ENCODE peak calls at places on chromosomes 13 and 19, in four cellular contexts. Q, J, X and I are unnamed samples.

GRCh38 chr13:110347535-110348308 is 40.6 kb downstream of the COL4A2 start:
- DNase-seq in X (no peak), Q (no peak), J (no peak), I (peak; percentile 95)

GRCh38 chr19:435707-436412 is 25.0 kb downstream of the SHC2 start:
- DNase-seq in J (no peak), X (no peak), Q (no peak), I (no peak)

GRCh38 chr13:72599148-72599743 is 128.2 kb downstream of the MZT1 start:
- DNase-seq in J (no peak), X (no peak), Q (no peak), I (no peak)

GRCh38 chr13:64154514-64154913 is 2738.9 kb upstream of the PCDH20 start:
- DNase-seq in J (no peak), X (no peak), Q (no peak), I (peak; percentile 28)

GRCh38 chr19:31312004-31312403 is 37.2 kb downstream of the TSHZ3 start:
- DNase-seq in X (no peak), Q (no peak), J (peak; percentile 41), I (peak; percentile 75)

GRCh38 chr13:75173457-75174356 is 308.3 kb downstream of the TBC1D4 start:
- DNase-seq in Q (no peak), X (no peak), J (no peak), I (no peak)

GRCh38 chr13:31515427-31515826 is 223.9 kb upstream of the RXFP2 start:
- DNase-seq in Q (no peak), J (no peak), X (no peak), I (no peak)

GRCh38 chr13:102978168-102978567 is 88.0 kb downstream of the SLC10A2 start:
- DNase-seq in J (no peak), Q (no peak), X (no peak), I (no peak)

GRCh38 chr19:3556423-3556977 is 886 bp downstream of the MFSD12 start:
- DNase-seq in J (no peak), Q (no peak), X (no peak), I (no peak)

GRCh38 chr19:44753932-44754742 is 5.6 kb downstream of the BCL3 start:
- DNase-seq in J (no peak), X (no peak), Q (peak; percentile 76), I (peak; percentile 86)

GRCh38 chr19:57560049-57560491 is 407 bp upstream of the ZNF550 start:
- DNase-seq in J (peak; percentile 28), Q (no peak), X (no peak), I (peak; percentile 78)

GRCh38 chr13:79525458-79525857 is 44.5 kb downstream of the NDFIP2 start:
- DNase-seq in X (no peak), J (no peak), Q (peak; percentile 21), I (no peak)

GRCh38 chr13:106089251-106089940 is 446.1 kb downstream of the EFNB2 start:
- DNase-seq in J (no peak), Q (no peak), X (no peak), I (peak; percentile 15)

GRCh38 chr19:46311444-46311843 is 14.6 kb downstream of the HIF3A start:
- DNase-seq in J (no peak), Q (no peak), X (no peak), I (no peak)

GRCh38 chr13:40589285-40590109 is 76.9 kb downstream of the FOXO1 start:
- DNase-seq in Q (peak; percentile 66), X (no peak), J (no peak), I (peak; percentile 65)

GRCh38 chr13:62611343-62611742 is 1195.7 kb upstream of the PCDH20 start:
- DNase-seq in X (no peak), Q (no peak), J (no peak), I (no peak)

GRCh38 chr19:507286-508203 is at the start of gene TPGS1:
- DNase-seq in J (no peak), Q (peak; percentile 93), X (no peak), I (peak; percentile 60)

GRCh38 chr13:84362777-84363176 is 480.5 kb upstream of the SLITRK1 start:
- DNase-seq in Q (no peak), J (no peak), X (no peak), I (peak; percentile 28)

GRCh38 chr13:62483774-62484173 is 1068.1 kb upstream of the PCDH20 start:
- DNase-seq in J (no peak), X (no peak), Q (no peak), I (no peak)

GRCh38 chr13:76522083-76522755 is 364.0 kb downstream of the KCTD12 start:
- DNase-seq in Q (peak; percentile 64), J (no peak), X (no peak), I (peak; percentile 24)

GRCh38 chr19:3609779-3610719 is 3.4 kb upstream of the TBXA2R start:
- DNase-seq in J (no peak), Q (no peak), X (no peak), I (no peak)

GRCh38 chr13:94173312-94173854 is 306.1 kb downstream of the DCT start:
- DNase-seq in J (peak; percentile 59), Q (no peak), X (no peak), I (peak; percentile 73)

GRCh38 chr19:14632286-14632685 is 42.4 kb downstream of the ADGRE3 start:
- DNase-seq in J (no peak), X (no peak), Q (peak; percentile 40), I (no peak)

GRCh38 chr13:36806102-36806501 is 12.9 kb upstream of the RFXAP start:
- DNase-seq in X (no peak), Q (no peak), J (no peak), I (no peak)

GRCh38 chr13:112072531-112073244 is 5.7 kb downstream of the SOX1 start:
- DNase-seq in Q (no peak), X (no peak), J (no peak), I (no peak)

GRCh38 chr13:111893607-111894443 is 173.1 kb upstream of the SOX1 start:
- DNase-seq in Q (no peak), J (no peak), X (peak; percentile 84), I (no peak)

GRCh38 chr13:51453308-51453958 is 597 bp upstream of the INTS6 start:
- DNase-seq in J (no peak), X (no peak), Q (peak; percentile 86), I (no peak)

GRCh38 chr13:99312493-99312883 is 5.3 kb upstream of the GPR183 start:
- DNase-seq in Q (no peak), X (no peak), J (peak; percentile 31), I (peak; percentile 100)

GRCh38 chr19:38190793-38191192 is 33.2 kb downstream of the DPF1 start:
- DNase-seq in X (no peak), Q (no peak), J (no peak), I (no peak)

GRCh38 chr19:3860499-3860898 is 8.3 kb downstream of the ZFR2 start:
- DNase-seq in Q (no peak), X (no peak), J (no peak), I (no peak)

GRCh38 chr13:40116008-40116407 is 460.5 kb downstream of the COG6 start:
- DNase-seq in Q (no peak), X (no peak), J (no peak), I (peak; percentile 48)

GRCh38 chr19:6503407-6504201 is 1.5 kb upstream of the TUBB4A start:
- DNase-seq in Q (no peak), J (no peak), X (no peak), I (no peak)

GRCh38 chr13:75715598-75716523 is 79.7 kb downstream of the LMO7 start:
- DNase-seq in J (no peak), X (no peak), Q (no peak), I (no peak)

GRCh38 chr13:50080856-50081105 is 65.5 kb downstream of the KCNRG start:
- DNase-seq in X (no peak), J (no peak), Q (no peak), I (no peak)

DNA sequence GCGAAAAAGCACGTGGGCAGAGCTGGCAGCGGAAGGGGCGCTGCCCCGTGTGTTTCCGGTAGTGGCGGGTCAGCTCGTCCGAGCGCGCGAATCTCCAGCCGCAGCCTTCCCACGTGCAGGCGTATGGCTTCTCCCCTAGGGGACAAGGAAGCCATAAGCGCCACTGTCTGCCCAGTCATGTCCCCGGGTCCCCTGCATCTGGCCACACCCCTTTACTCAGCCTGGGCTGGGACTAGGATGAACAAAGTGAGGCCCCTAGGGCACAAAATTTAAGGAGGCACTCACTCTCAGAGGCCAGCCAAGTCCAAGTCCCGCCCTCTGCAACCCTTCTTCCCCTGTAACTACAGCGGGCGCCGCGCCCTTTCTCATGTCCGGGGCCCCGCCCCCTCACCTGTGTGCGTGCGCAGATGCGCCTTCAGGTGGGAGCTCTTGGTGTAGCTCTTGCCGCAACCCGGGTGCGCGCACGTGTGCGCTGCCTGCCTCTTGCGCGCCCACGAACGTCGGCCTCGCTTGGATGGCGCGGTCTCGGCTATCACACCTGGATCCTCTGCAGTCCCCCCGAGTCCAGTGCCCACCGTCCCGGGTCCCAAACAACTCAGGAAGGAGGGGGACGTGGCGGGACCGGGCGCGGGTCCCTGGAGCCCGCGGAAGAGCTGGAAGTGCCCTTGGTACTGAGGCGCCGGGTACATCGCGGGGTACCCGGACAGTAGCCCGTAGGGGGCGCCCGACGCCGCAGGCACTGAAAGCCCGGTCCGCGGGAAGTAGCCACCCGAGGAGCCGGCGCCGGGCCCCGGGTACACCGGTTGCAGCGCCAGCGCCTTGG is 1.9 kb downstream of the KLF1 start:
- DNase-seq in J (no peak), Q (peak; percentile 69), X (no peak), I (peak; percentile 36)
- H3K4me3 ChIP-seq in J (peak overlapping the region; percentile 25), Q (peak overlapping the region; percentile 36), X (peak overlapping the region; percentile 29), I (peak overlapping the region; percentile 30)

GRCh38 chr19:47598407-47599349 is 10.3 kb upstream of the BICRA start:
- DNase-seq in X (no peak), Q (no peak), J (peak; percentile 87), I (peak; percentile 95)
- TF ChIP-seq CTCF in X (no peak), Q (no peak), J (no peak), I (peak; percentile 12)

DNA sequence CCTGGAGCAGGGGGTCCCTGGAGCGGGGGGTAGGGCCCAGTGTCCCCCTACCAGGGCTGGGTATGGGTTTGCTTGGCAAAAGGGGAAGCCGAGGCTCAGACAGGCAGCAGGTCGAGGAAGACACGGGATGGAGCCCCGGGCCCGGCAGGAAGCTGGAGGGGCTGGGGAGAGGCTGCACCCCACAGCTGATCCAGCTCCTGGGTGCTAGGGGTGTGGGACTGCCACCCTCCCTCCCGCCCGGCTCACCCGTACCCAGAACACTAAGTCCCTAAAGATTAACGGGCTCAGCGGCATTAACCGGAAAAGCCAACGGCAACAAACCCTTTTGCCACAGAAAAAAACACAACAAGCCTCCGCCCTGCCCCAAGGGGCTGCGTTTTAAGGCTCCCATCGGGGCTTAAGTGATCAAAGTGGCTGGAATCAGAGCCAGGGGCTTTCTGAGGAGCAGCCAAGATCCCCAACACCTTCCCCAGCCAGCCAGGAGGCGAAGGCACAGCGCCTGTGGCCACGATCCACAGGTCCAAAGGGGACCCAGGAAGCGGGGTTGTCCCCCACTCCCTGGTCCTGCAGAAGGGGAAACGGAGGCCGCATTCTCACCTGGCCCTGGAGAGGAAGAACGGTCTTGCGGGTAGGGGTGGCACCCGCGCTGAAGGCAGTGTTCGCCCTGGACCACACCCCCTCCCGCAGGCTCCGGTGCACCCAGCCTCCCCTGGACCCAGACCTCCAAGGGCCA is 5.3 kb downstream of the TCF3 start:
- DNase-seq in X (no peak), Q (peak; percentile 8), J (no peak), I (no peak)
- H3K4me3 ChIP-seq in X (no peak overlapping the region), Q (no peak overlapping the region), J (no peak overlapping the region), I (no peak overlapping the region)

DNA sequence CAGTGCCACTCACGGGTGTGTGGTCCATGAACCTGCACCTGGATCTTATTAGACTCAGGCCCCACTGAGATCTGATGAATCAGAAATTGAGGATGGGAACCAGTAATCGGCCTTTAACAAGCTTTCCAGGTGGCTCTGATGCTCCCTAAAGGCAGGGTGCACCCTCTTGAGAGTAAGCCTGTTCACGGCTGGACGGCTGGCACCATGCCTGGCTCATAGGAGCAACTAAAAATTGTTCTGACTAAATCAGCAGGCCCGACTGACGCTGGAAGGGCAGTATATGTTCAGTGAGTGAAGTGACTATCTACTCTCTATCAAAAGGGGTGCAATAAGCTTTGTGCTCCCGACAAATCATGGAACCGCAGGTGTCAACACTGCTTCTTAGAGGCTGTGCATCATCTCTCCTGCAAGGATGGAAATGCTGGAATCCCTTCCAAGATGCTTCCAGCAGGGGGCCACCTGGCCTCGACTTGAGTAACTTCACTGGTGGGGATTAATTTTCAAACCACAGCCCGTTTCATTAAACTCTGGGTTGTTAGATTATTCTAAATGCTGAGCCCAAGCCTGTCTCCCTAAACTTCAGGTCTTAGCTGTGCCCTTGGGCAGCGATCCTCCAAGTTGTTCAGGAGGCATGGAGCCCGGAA is 28.4 kb downstream of the TMTC4 start:
- DNase-seq in J (no peak), X (no peak), Q (peak; percentile 43), I (peak; percentile 20)
- TF ChIP-seq CTCF in J (peak; percentile 53), X (no peak), Q (peak; percentile 70), I (peak; percentile 50)